ENCODE peak calls at places on chromosomes 4 and X, in four cellular contexts. J, B, S and G are unnamed samples.

GRCh38 chr4:33724685-33725084 is 2519.6 kb downstream of the ARAP2 start:
- DNase-seq in J (no peak), B (no peak), S (no peak), G (no peak)

GRCh38 chr4:73865697-73866096 is 3.5 kb upstream of the CXCL1 start:
- DNase-seq in J (no peak), B (no peak), S (no peak), G (no peak)

GRCh38 chr4:106140601-106141000 is 175.4 kb downstream of the TBCK start:
- DNase-seq in J (no peak), B (no peak), S (no peak), G (no peak)

GRCh38 chr4:57158762-57159161 is 48.6 kb upstream of the IGFBP7 start:
- DNase-seq in J (no peak), B (no peak), S (no peak), G (no peak)

GRCh38 chr4:17511041-17511949 is 595 bp downstream of the QDPR start:
- DNase-seq in J (peak), B (peak), S (no peak), G (peak)

GRCh38 chr4:177558995-177559394 is 116.8 kb upstream of the AGA start:
- DNase-seq in J (no peak), B (no peak), S (no peak), G (no peak)

GRCh38 chr4:23097251-23097650 is 404.5 kb downstream of the GBA3 start:
- DNase-seq in J (no peak), B (no peak), S (no peak), G (no peak)

GRCh38 chrX:153959649-153960048 is 12.0 kb downstream of the HCFC1 start:
- DNase-seq in J (no peak), B (no peak), S (no peak), G (no peak)

GRCh38 chrX:130402211-130402684 is 461 bp downstream of the RBMX2 start:
- DNase-seq in J (no peak), B (no peak), S (no peak), G (no peak)

GRCh38 chr4:179200681-179201080 is 1758.4 kb upstream of the AGA start:
- DNase-seq in J (no peak), B (no peak), S (no peak), G (no peak)

GRCh38 chrX:19807414-19807813 is 80.0 kb downstream of the SH3KBP1 start:
- DNase-seq in J (no peak), B (no peak), S (no peak), G (no peak)

GRCh38 chr4:5710962-5711478 is at the start of gene EVC:
- DNase-seq in J (peak), B (peak), S (no peak), G (peak)

GRCh38 chr4:57131849-57132745 is 21.9 kb upstream of the IGFBP7 start:
- DNase-seq in J (no peak), B (peak), S (no peak), G (peak)

GRCh38 chrX:27890611-27891010 is 82.8 kb downstream of the MAGEB10 start:
- DNase-seq in J (no peak), B (no peak), S (no peak), G (no peak)

GRCh38 chr4:79217043-79217442 is 108.8 kb downstream of the NAA11 start:
- DNase-seq in J (no peak), B (peak), S (no peak), G (no peak)

GRCh38 chrX:148540114-148540513 is 39.7 kb downstream of the AFF2 start:
- DNase-seq in J (no peak), B (no peak), S (no peak), G (no peak)

GRCh38 chrX:38560776-38561125 is 591 bp upstream of the TSPAN7 start:
- DNase-seq in J (no peak), B (no peak), S (no peak), G (no peak)

GRCh38 chrX:96433409-96434122 is 251.1 kb upstream of the DIAPH2 start:
- DNase-seq in J (no peak), B (no peak), S (no peak), G (no peak)

GRCh38 chr4:186008057-186008456 is 60.9 kb upstream of the TLR3 start:
- DNase-seq in J (no peak), B (no peak), S (no peak), G (no peak)
- TF ChIP-seq CBFB in J (no peak), B (no peak), S (no peak), G (no peak)

DNA sequence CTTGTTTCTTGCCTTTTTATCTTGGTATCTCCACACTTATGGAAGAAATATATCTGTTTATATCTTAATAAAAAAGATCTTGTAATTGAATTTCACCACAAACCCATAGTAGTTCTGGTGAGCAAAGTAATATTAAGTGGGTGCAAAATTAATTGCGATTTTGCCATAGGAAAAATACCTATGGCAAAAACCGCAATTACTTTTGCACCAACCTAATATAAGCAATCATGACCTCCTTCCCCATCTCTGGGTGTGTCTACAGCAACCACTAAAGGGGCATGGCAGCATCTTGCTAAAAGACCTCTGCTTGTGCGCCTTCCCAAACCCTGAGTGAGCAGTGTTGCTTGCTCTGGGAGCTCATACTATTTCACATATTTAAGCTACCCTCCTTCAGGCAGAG is 124.2 kb upstream of the GUCY1A1 start:
- DNase-seq in J (no peak), B (no peak), S (no peak), G (no peak)
- TF ChIP-seq CBFB in J (no peak), B (no peak), S (no peak), G (no peak)

DNA sequence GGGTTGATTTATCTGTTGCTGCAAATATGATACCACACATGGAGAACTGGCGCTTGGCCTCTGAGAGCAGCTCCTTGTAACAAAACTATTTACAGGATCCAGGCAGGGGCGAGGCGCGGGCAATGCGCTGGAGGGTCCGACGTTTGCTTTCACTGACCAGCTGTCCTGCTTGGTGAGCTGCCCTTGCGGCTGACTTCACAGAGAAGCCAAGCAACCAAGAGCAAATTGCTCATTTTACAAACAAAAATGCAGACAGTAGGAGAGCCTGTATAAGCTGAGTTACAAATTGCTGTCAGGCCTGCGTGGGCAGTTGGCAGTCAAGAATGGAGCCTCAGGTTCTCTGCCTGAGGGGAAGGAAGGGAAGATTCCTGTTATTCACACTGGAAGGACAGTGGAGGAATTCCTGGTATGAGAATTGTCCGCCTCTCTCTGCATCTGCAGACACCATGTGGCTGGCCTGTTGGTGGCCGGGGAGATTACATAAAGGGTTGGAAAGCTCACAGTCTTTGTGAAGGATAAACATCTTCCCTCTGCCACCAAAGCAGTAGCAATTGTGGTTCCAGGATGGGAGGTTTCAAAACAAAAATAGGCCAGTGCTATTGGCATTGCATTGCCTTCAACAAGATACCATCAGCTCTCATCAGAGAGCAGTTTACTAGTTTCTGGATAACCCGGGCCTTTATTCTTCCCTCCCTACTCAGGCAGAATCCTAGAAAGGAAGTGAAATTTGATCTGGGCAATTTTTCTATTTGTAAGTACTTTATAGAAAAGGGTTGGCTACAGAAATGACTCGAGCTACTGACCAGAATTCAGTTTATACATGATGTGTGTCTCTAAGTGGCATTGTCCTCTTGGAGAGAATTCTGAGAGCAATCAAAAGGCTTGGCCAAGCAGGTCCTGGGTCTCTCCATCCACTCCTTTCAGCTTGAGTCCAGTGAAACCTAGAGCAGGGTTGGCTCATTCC is 192.4 kb upstream of the LEF1 start:
- DNase-seq in J (no peak), B (no peak), S (no peak), G (no peak)
- TF ChIP-seq CBFB in J (no peak), B (no peak), S (no peak), G (no peak)

GRCh38 chr4:8084712-8085490 is 73.7 kb downstream of the ABLIM2 start:
- DNase-seq in J (no peak), B (no peak), S (no peak), G (no peak)
- TF ChIP-seq CBFB in J (no peak), B (no peak), S (no peak), G (no peak)

GRCh38 chr4:174317531-174317930 is 33.8 kb downstream of the CEP44 start:
- DNase-seq in J (no peak), B (no peak), S (no peak), G (no peak)

GRCh38 chr4:174316546-174316945 is 32.8 kb downstream of the CEP44 start:
- DNase-seq in J (no peak), B (no peak), S (no peak), G (no peak)

GRCh38 chr4:174314274-174314673 is 30.6 kb downstream of the CEP44 start:
- DNase-seq in J (no peak), B (no peak), S (no peak), G (no peak)

GRCh38 chr4:174316954-174317353 is 33.2 kb downstream of the CEP44 start:
- DNase-seq in J (no peak), B (no peak), S (no peak), G (no peak)

DNA sequence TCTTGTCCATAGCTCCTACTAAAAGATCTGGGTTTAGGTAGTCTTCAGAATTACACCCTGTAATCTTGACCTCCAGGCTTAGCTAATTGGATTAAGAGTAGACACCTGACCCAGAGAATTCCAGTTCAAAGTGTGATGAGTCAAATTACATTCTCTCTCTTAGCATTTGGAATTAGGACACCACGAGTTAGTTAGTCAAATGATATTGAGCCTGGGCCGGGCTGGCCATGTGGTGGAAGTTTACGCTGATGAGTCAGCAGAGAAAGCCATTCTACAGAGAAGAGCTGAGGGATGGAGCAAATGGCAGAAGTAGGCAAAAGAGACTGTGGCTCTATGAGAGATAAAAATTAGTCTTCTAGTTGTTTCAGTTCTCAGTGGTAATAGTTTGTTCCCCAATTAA is 31.1 kb downstream of the CEP44 start:
- DNase-seq in J (no peak), B (no peak), S (no peak), G (no peak)
- TF ChIP-seq CBFB in J (no peak), B (no peak), S (no peak), G (no peak)